ENCODE peak calls at places on chromosome 19, in four cellular contexts. B is cardiac fibroblast; R is CD4-positive, alpha-beta T cell; L is epithelial cell of proximal tubule. O is an unnamed sample.
A peak's percentile ranks its signal among the peaks of the same experiment; 100 is the strongest.

GRCh38 chr19:12580180-12580694 is 29.0 kb upstream of the ZNF564 start:
- DNase-seq in B (peak; percentile 11), R (no peak), L (no peak), O (no peak)

GRCh38 chr19:49605605-49606004 is 14.6 kb downstream of the PRR12 start:
- DNase-seq in B (no peak), R (no peak), L (no peak), O (no peak)

GRCh38 chr19:2613507-2614295 is 88.8 kb downstream of the GNG7 start:
- DNase-seq in B (peak; percentile 55), R (peak; percentile 54), L (no peak), O (no peak)

GRCh38 chr19:48796468-48797083 is 14.3 kb downstream of the BCAT2 start:
- DNase-seq in B (no peak), R (no peak), L (no peak), O (no peak)

GRCh38 chr19:4449022-4449825 is 8.4 kb downstream of the UBXN6 start:
- DNase-seq in B (no peak), R (no peak), L (no peak), O (no peak)

GRCh38 chr19:19137556-19138109 is 645 bp downstream of the TMEM161A start:
- DNase-seq in B (peak; percentile 15), R (no peak), L (no peak), O (no peak)

GRCh38 chr19:39671739-39672363 is 16.1 kb downstream of the LGALS16 start:
- DNase-seq in B (peak; percentile 57), R (peak; percentile 19), L (peak; percentile 20), O (no peak)

GRCh38 chr19:5690955-5691204 is 785 bp downstream of the RPL36 start:
- DNase-seq in B (no peak), R (no peak), L (no peak), O (no peak)

GRCh38 chr19:48631254-48631653 is 5.9 kb downstream of the DBP start:
- DNase-seq in B (no peak), R (no peak), L (no peak), O (no peak)

GRCh38 chr19:48868196-48868886 is at the start of gene PLEKHA4:
- DNase-seq in B (peak; percentile 73), R (no peak), L (no peak), O (no peak)

GRCh38 chr19:7565332-7565731 is 29.8 kb downstream of the PNPLA6 start:
- DNase-seq in B (no peak), R (no peak), L (no peak), O (no peak)

GRCh38 chr19:56133858-56134654 is 7.0 kb upstream of the ZNF444 start:
- DNase-seq in B (no peak), R (no peak), L (no peak), O (no peak)

GRCh38 chr19:40266111-40266510 is 19.0 kb downstream of the AKT2 start:
- DNase-seq in B (no peak), R (no peak), L (no peak), O (no peak)

GRCh38 chr19:45126654-45127053 is 33.7 kb downstream of the PPP1R37 start:
- DNase-seq in B (no peak), R (no peak), L (no peak), O (no peak)

GRCh38 chr19:19860756-19861390 is 4.8 kb upstream of the ZNF253 start:
- DNase-seq in B (no peak), R (no peak), L (no peak), O (peak; percentile 49)

GRCh38 chr19:15101479-15102082 is 5.6 kb upstream of the SYDE1 start:
- DNase-seq in B (peak; percentile 67), R (peak; percentile 39), L (no peak), O (no peak)

GRCh38 chr19:13833330-13834265 is 38.4 kb downstream of the ZSWIM4 start:
- DNase-seq in B (peak; percentile 94), R (peak; percentile 96), L (no peak), O (peak; percentile 94)

GRCh38 chr19:18208098-18208951 is 4.5 kb upstream of the RAB3A start:
- DNase-seq in B (peak; percentile 88), R (peak; percentile 50), L (no peak), O (no peak)

GRCh38 chr19:4343845-4344713 is 717 bp downstream of the MPND start:
- DNase-seq in B (no peak), R (no peak), L (no peak), O (no peak)

GRCh38 chr19:30123109-30123508 is 181.1 kb downstream of the URI1 start:
- DNase-seq in B (no peak), R (no peak), L (no peak), O (no peak)

GRCh38 chr19:32345261-32346207 is at the start of gene ZNF507:
- DNase-seq in B (peak; percentile 78), R (peak; percentile 70), L (no peak), O (peak; percentile 81)
- TF ChIP-seq CTCF in B (no peak), R (no peak), L (no peak), O (peak; percentile 8)

GRCh38 chr19:31718041-31718440 is 368.8 kb upstream of the TSHZ3 start:
- DNase-seq in B (peak; percentile 30), R (no peak), L (no peak), O (no peak)

GRCh38 chr19:31718898-31719297 is 369.7 kb upstream of the TSHZ3 start:
- DNase-seq in B (peak; percentile 2), R (no peak), L (no peak), O (no peak)

GRCh38 chr19:31717316-31717715 is 368.1 kb upstream of the TSHZ3 start:
- DNase-seq in B (no peak), R (no peak), L (no peak), O (no peak)

DNA sequence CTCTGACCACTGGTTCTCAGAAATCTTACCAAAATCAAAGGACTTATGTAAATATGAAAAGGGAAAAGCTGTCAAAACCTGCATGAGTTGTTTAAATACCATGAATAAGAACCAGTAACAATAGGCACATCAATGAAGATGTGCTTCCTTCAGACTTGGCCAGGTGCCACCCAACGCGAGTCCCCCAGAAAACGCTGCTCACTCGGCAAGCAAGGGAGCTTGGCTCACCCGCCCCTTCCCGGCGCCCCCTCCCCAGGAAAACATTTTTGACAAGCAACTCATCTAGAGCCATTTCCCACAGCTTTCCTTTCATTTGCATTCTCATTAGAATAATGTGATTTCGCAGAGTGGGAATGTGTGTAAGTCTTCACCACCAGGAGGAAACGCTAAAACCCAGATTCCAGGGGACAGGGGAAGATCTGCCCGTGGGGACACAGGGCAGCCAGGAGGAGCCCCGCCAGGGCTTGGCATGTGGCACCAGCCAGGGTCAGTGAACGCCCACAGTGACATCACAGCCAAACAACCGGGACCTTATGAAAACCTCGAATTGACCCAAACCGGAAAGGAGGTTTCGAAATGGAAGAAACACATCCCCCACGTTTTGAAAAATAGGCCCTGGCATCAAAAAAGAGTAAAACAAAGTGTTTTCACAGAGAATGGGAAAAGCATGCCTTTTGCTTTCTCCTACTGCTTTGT is 366.2 kb upstream of the TSHZ3 start:
- DNase-seq in B (peak; percentile 45), R (no peak), L (no peak), O (no peak)
- TF ChIP-seq CTCF in B (no peak), R (no peak), L (no peak), O (no peak)

GRCh38 chr19:28977826-28978225 is 235.1 kb downstream of the UQCRFS1 start:
- DNase-seq in B (no peak), R (no peak), L (no peak), O (no peak)
- TF ChIP-seq CTCF in B (peak; percentile 26), R (no peak), L (peak; percentile 30), O (peak; percentile 34)

GRCh38 chr19:33214621-33215020 is 11.0 kb downstream of the SLC7A10 start:
- DNase-seq in B (peak; percentile 47), R (no peak), L (no peak), O (no peak)
- TF ChIP-seq CTCF in B (peak; percentile 21), R (no peak), L (peak; percentile 35), O (peak; percentile 48)

DNA sequence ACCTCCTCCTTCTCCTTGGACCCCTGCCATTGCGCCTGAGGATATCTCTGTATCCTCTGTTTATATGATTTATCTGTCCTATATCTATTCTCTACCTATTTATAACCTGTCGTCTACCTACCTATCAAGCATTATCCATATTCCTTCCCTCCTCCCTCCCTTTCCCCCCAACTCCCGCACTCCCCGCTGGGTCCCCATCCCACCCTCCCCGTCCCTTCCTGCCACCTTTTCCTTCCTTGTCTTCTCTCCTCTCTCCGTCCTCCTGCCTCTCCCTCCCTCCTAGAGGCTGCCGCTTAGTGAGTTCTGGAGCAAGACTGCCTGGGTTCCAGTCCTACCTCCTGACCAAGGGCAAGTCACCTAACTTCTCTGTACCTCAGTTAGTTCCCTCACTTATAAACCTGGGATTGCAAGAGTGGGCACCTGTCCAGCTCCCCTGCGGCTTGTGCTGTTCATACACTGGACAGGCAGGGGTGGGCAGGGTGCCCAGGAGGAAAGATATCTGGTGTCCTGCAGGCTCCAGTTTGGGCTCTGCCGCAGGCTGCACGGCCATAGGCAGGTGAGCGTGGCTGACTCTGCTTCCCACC is 16.1 kb downstream of the TTYH1 start:
- DNase-seq in B (peak; percentile 57), R (no peak), L (no peak), O (no peak)
- TF ChIP-seq CTCF in B (no peak), R (no peak), L (no peak), O (no peak)

DNA sequence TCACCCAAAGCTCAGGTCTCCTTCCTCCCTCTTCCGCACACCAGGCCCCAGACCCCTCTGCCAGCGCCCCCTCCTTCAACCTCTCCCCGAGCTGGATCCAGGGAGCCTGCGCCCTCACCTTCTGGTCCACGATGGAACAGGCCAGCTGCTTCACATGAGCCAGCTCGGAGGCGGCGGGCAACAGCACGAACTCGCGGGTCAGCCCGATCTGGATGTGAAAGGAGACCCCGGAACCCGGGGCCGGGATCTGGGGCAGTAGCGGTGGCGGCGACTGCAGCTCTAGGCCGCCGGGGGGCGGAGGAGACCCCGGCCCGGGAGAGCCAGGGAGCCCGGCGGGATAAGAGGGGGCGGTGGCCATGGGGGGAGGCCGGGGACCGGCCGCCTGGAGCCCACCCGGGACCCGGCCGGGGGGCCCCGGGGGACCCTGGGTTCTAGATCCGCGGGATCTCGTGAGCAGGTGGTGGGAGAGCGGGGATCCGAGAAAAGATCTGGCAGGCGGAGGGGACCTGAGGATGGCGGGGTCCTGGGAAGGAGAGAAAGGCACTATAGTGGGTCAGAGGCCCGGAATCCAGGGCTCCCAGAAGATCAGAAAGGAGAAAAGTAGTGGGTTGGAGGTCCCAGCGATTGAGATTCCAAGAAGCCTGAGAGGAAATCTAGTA is 772 bp downstream of the PRKD2 start:
- DNase-seq in B (no peak), R (no peak), L (no peak), O (peak; percentile 61)
- TF ChIP-seq CTCF in B (no peak), R (no peak), L (peak; percentile 3), O (peak; percentile 51)

O was measured in progenitor cell of endocrine pancreas.